ENCODE peak calls at places on chromosome 20, in five cellular contexts. A is GM06990, I is brain microvascular endothelial cell, G is mammary epithelial cell, O is stomach. Q is an unnamed sample.

GRCh38 chr20:54004397-54004940 is 65.9 kb downstream of the BCAS1 start:
- DNase-seq in A (peak; percentile 66), I (no peak), G (peak; percentile 1), O (no peak), Q (no peak)

GRCh38 chr20:40513010-40513409 is 176.0 kb downstream of the MAFB start:
- DNase-seq in A (no peak), O (no peak), G (no peak), I (no peak), Q (no peak)

GRCh38 chr20:12409501-12409900 is 491.8 kb downstream of the BTBD3 start:
- DNase-seq in O (no peak), I (no peak), G (peak; percentile 75), A (no peak), Q (peak; percentile 14)

GRCh38 chr20:63881451-63882226 is 13.3 kb upstream of the DNAJC5 start:
- DNase-seq in G (no peak), O (no peak), A (no peak), I (no peak), Q (no peak)

GRCh38 chr20:44701116-44701865 is 13.9 kb upstream of the CCN5 start:
- DNase-seq in O (no peak), G (no peak), A (no peak), I (no peak), Q (no peak)

GRCh38 chr20:63735859-63736718 is at the start of gene LIME1:
- DNase-seq in G (no peak), A (peak; percentile 85), I (no peak), O (peak; percentile 71), Q (no peak)

GRCh38 chr20:23019403-23019802 is 15.7 kb upstream of the SSTR4 start:
- DNase-seq in O (no peak), I (no peak), G (no peak), A (no peak), Q (no peak)

GRCh38 chr20:32285621-32286334 is 8.3 kb downstream of the KIF3B start:
- DNase-seq in A (peak; percentile 74), G (peak; percentile 32), O (no peak), I (peak; percentile 24), Q (no peak)

GRCh38 chr20:16916165-16916564 is 168.0 kb downstream of the OTOR start:
- DNase-seq in A (no peak), O (no peak), I (no peak), G (no peak), Q (no peak)

GRCh38 chr20:40958598-40958997 is 70.0 kb upstream of the TOP1 start:
- DNase-seq in I (no peak), O (peak; percentile 14), G (no peak), A (no peak), Q (no peak)

GRCh38 chr20:17790308-17790707 is 90.5 kb downstream of the BANF2 start:
- DNase-seq in I (no peak), A (no peak), G (no peak), O (no peak), Q (no peak)

GRCh38 chr20:1870792-1871550 is 24.2 kb upstream of the SIRPA start:
- DNase-seq in A (peak; percentile 74), I (no peak), G (no peak), O (no peak), Q (no peak)

GRCh38 chr20:38692436-38693411 is 31.6 kb upstream of the SLC32A1 start:
- DNase-seq in I (peak; percentile 71), A (no peak), G (peak; percentile 60), O (peak; percentile 44), Q (peak; percentile 26)

GRCh38 chr20:63031251-63032014 is 24.7 kb upstream of the BHLHE23 start:
- DNase-seq in O (no peak), I (no peak), G (no peak), A (no peak), Q (no peak)

GRCh38 chr20:1871807-1872455 is 23.3 kb upstream of the SIRPA start:
- DNase-seq in G (peak; percentile 54), A (no peak), I (no peak), O (no peak), Q (no peak)

GRCh38 chr20:62454936-62455673 is 20.7 kb downstream of the GATA5 start:
- DNase-seq in G (no peak), A (no peak), I (no peak), O (no peak), Q (no peak)

GRCh38 chr20:64099880-64100565 is 7.3 kb downstream of the NPBWR2 start:
- DNase-seq in O (no peak), A (peak; percentile 47), I (no peak), G (no peak), Q (no peak)

GRCh38 chr20:43444107-43444506 is 13.6 kb upstream of the SRSF6 start:
- DNase-seq in O (no peak), I (no peak), A (no peak), G (no peak), Q (no peak)

GRCh38 chr20:63709149-63709527 is 1.3 kb downstream of the ZGPAT start:
- DNase-seq in G (no peak), I (no peak), A (no peak), O (no peak), Q (no peak)

GRCh38 chr20:14991023-14991422 is 653.6 kb upstream of the FLRT3 start:
- DNase-seq in I (peak; percentile 7), O (no peak), G (peak; percentile 48), A (no peak), Q (no peak)

GRCh38 chr20:37501940-37502339 is 19.1 kb upstream of the NNAT start:
- DNase-seq in O (no peak), A (no peak), G (no peak), I (no peak), Q (no peak)

GRCh38 chr20:47606414-47607207 is 104.9 kb downstream of the NCOA3 start:
- DNase-seq in I (no peak), G (no peak), A (no peak), O (no peak), Q (no peak)

GRCh38 chr20:4154958-4155411 is 139.6 kb upstream of the RNF24 start:
- DNase-seq in G (no peak), I (no peak), A (no peak), O (peak; percentile 54), Q (no peak)

GRCh38 chr20:9103955-9104354 is 35.1 kb downstream of the PLCB4 start:
- DNase-seq in O (no peak), G (peak; percentile 62), A (no peak), I (no peak), Q (peak; percentile 26)

GRCh38 chr20:44703183-44703925 is 11.8 kb upstream of the CCN5 start:
- DNase-seq in A (no peak), I (no peak), O (no peak), G (no peak), Q (no peak)

GRCh38 chr20:47438464-47439381 is 63.0 kb upstream of the NCOA3 start:
- DNase-seq in A (peak; percentile 87), O (no peak), I (no peak), G (peak; percentile 52), Q (no peak)

GRCh38 chr20:41774291-41774690 is 156.1 kb upstream of the CHD6 start:
- DNase-seq in O (no peak), G (no peak), I (no peak), A (no peak), Q (no peak)

GRCh38 chr20:59776059-59776603 is 157.3 kb downstream of the SYCP2 start:
- DNase-seq in A (no peak), G (no peak), O (peak; percentile 14), I (no peak), Q (no peak)

GRCh38 chr20:59772373-59772705 is 161.1 kb downstream of the SYCP2 start:
- DNase-seq in I (no peak), G (no peak), A (no peak), O (no peak), Q (no peak)

GRCh38 chr20:59775221-59776055 is 158.0 kb downstream of the SYCP2 start:
- DNase-seq in G (no peak), I (no peak), O (peak; percentile 18), A (no peak), Q (no peak)

GRCh38 chr20:59772931-59773913 is 160.2 kb downstream of the SYCP2 start:
- DNase-seq in A (no peak), O (peak; percentile 26), I (no peak), G (no peak), Q (no peak)

DNA sequence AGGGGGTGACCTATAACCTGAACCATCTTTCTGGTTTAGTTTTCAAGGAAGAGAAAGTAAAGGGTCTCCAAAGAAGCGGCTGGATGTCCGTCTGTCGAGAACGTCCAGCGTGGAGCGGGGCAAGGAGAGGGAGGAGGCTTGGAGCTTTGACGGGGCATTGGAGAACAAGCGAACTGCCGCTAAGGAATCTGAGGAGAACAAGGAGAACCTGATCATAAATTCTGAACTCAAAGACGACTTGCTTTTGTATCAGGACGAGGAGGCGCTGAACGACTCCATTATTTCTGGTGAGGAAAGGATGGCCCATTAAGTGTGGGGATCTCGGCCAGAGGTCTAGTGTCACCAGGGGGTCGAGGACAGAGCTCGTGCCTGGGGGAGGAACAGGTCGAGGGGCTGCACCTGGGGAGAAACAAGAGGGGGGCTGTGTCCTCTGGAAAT is 159.2 kb downstream of the SYCP2 start:
- DNase-seq in O (peak; percentile 5), G (no peak), I (no peak), A (no peak), Q (no peak)
- H3K4me3 ChIP-seq in O (no peak overlapping the region), G (no peak overlapping the region), I (no peak overlapping the region), A (no peak overlapping the region), Q (no peak overlapping the region)

DNA sequence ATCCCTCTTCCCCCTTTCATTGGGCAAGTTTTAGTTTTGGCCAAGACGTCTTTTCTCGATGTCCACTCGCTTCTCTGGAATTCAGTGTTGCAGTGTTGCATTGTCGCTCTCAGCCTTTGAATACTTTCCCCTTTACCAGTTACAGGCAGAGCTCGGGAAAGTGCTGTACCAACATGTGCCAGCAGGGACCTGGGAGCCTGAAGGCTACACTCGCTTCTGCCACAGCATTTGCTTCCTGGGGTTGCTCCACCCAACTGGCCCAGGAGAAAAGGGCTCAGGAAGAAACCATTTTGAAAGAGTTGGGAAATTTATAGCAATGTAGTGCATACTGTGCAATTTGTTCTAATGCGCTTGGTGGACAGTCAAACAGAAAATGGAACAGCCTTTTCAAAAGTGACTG is 78.6 kb downstream of the LINC00237 start:
- DNase-seq in A (no peak), I (no peak), G (no peak), O (no peak), Q (no peak)
- TF ChIP-seq CTCF in A (peak; percentile 17), I (peak; percentile 4), G (no peak), O (no peak), Q (peak; percentile 4)

DNA sequence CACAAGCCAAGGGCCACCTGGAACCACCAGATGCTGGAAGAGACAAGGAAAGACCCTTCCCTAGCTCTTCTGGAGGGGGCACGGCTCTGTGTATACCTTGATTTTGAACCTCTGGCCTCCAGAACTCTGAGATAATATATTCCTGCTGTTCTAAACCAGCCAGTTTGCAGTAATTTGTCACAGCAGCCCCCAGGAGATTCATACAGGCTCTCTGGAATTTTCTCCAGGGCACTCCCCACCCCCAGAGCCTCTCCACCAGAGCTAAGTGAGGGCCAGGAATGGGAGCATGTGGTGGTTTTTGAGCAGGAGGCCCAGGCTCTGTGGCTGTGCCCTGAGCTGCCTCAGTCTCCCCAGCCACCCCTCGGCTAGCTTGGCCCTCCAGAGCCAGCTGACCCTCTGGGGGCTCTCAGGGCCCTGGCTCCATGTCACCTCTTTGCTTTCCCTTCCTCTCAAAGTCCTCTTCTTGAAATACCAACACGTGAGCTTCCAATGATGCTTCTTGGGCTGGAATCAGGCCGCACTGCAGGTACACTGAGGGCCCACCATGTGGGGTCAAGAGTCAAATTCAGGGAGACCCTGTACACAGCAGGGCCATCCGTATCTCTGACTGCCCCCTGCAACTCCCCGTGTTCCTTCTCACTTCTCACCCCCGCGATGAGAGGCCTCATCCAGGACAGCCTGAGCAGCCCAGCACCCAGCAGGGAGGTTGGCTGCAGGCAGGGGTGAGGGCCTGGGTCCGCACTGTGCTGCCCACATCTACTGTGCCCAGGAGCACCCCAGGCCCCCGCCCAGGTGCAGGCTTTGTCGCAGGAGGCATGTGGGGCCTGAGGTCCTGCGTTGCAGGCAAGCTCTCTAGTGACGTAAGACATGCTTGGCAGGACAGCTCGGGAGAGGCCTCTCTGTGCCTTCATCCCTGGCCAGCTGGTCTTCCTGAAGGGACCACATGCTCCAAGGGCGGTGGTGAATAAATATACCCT is 155.5 kb downstream of the ANKRD60 start:
- DNase-seq in I (no peak), G (no peak), O (no peak), A (no peak), Q (no peak)
- H3K4me3 ChIP-seq in I (no peak overlapping the region), G (no peak overlapping the region), O (no peak overlapping the region), A (no peak overlapping the region), Q (no peak overlapping the region)

GRCh38 chr20:35355372-35355771 is 56.4 kb downstream of the UQCC1 start:
- DNase-seq in A (no peak), O (no peak), I (no peak), G (no peak), Q (no peak)
- TF ChIP-seq CTCF in A (no peak), O (no peak), I (no peak), G (no peak), Q (no peak)

Q was measured in kidney epithelial cell.